ENCODE peak calls at places on chromosomes 3 and 15, in seven cellular contexts. M, T, A, Z, J, S and G are unnamed samples.

GRCh38 chr3:76724706-76725105 is 315.2 kb upstream of the ROBO2 start:
- DNase-seq in M (no peak), T (no peak), A (no peak), Z (no peak), J (no peak), S (no peak), G (peak; percentile 6)

GRCh38 chr3:122427857-122428471 is 12.1 kb upstream of the WDR5B start:
- DNase-seq in M (no peak), T (peak; percentile 13), A (no peak), Z (no peak), J (peak; percentile 32), S (no peak), G (no peak)

GRCh38 chr3:56783644-56784451 is 17.9 kb downstream of the ARHGEF3 start:
- DNase-seq in M (peak; percentile 57), T (peak; percentile 95), A (peak; percentile 83), Z (no peak), J (peak; percentile 91), S (no peak), G (no peak)

GRCh38 chr3:127915115-127915936 is at the start of gene KBTBD12:
- DNase-seq in M (no peak), T (no peak), A (no peak), Z (peak; percentile 82), J (no peak), S (peak; percentile 43), G (peak; percentile 31)

GRCh38 chr3:81726132-81726531 is 35.3 kb downstream of the GBE1 start:
- DNase-seq in M (no peak), T (peak; percentile 26), A (no peak), Z (no peak), J (peak; percentile 46), S (no peak), G (no peak)

GRCh38 chr3:172119266-172119957 is 80.0 kb downstream of the FNDC3B start:
- DNase-seq in M (no peak), T (no peak), A (no peak), Z (no peak), J (no peak), S (no peak), G (no peak)

GRCh38 chr3:197352382-197352781 is 54.0 kb upstream of the DLG1 start:
- DNase-seq in M (peak; percentile 83), T (no peak), A (no peak), Z (no peak), J (peak; percentile 89), S (peak; percentile 57), G (no peak)

GRCh38 chr15:67746450-67746849 is 78.9 kb upstream of the SKOR1 start:
- DNase-seq in M (no peak), T (no peak), A (no peak), Z (no peak), J (no peak), S (no peak), G (no peak)

GRCh38 chr15:83304861-83305661 is 20.6 kb upstream of the BNC1 start:
- DNase-seq in M (no peak), T (peak; percentile 5), A (no peak), Z (no peak), J (peak; percentile 51), S (no peak), G (no peak)

GRCh38 chr3:43883729-43884396 is 193.1 kb downstream of the ABHD5 start:
- DNase-seq in M (no peak), T (no peak), A (no peak), Z (no peak), J (no peak), S (no peak), G (no peak)

GRCh38 chr15:62464705-62465104 is 299.6 kb upstream of the C2CD4B start:
- DNase-seq in M (no peak), T (no peak), A (no peak), Z (no peak), J (peak; percentile 73), S (no peak), G (no peak)

GRCh38 chr3:124202754-124203153 is 210.8 kb upstream of the ROPN1 start:
- DNase-seq in M (peak; percentile 57), T (no peak), A (no peak), Z (no peak), J (peak; percentile 53), S (peak; percentile 20), G (no peak)

GRCh38 chr3:191809326-191809949 is 348.5 kb downstream of the PYDC2 start:
- DNase-seq in M (no peak), T (no peak), A (no peak), Z (no peak), J (no peak), S (no peak), G (no peak)

GRCh38 chr3:185528481-185529009 is 23.8 kb downstream of the LIPH start:
- DNase-seq in M (no peak), T (no peak), A (no peak), Z (no peak), J (no peak), S (no peak), G (no peak)

GRCh38 chr15:29885183-29885582 is 62.9 kb upstream of the TJP1 start:
- DNase-seq in M (no peak), T (no peak), A (no peak), Z (no peak), J (no peak), S (no peak), G (no peak)

GRCh38 chr15:75650908-75651809 is 3.4 kb downstream of the SNX33 start:
- DNase-seq in M (peak; percentile 91), T (no peak), A (no peak), Z (no peak), J (peak; percentile 24), S (no peak), G (no peak)

GRCh38 chr15:92012368-92012629 is 158.8 kb downstream of the SLCO3A1 start:
- DNase-seq in M (peak; percentile 43), T (no peak), A (no peak), Z (no peak), J (peak; percentile 41), S (no peak), G (no peak)

GRCh38 chr3:40925228-40925627 is 274.1 kb upstream of the CTNNB1 start:
- DNase-seq in M (no peak), T (no peak), A (no peak), Z (no peak), J (no peak), S (no peak), G (no peak)

GRCh38 chr3:71454513-71455423 is 128.8 kb downstream of the FOXP1 start:
- DNase-seq in M (no peak), T (no peak), A (no peak), Z (no peak), J (no peak), S (no peak), G (no peak)

GRCh38 chr15:39511000-39511914 is 69.6 kb upstream of the THBS1 start:
- DNase-seq in M (peak; percentile 64), T (no peak), A (no peak), Z (no peak), J (peak; percentile 91), S (peak; percentile 54), G (peak; percentile 10)

GRCh38 chr3:52238761-52239701 is at the start of gene TWF2:
- DNase-seq in M (peak; percentile 69), T (peak; percentile 89), A (peak; percentile 97), Z (peak; percentile 91), J (peak; percentile 74), S (peak; percentile 91), G (peak; percentile 90)

GRCh38 chr3:143331336-143331735 is 211.8 kb downstream of the CHST2 start:
- DNase-seq in M (no peak), T (no peak), A (no peak), Z (no peak), J (peak; percentile 42), S (no peak), G (no peak)

GRCh38 chr15:39598186-39598850 is 17.4 kb downstream of the THBS1 start:
- DNase-seq in M (no peak), T (no peak), A (no peak), Z (no peak), J (no peak), S (no peak), G (no peak)

GRCh38 chr3:84440306-84440705 is 518.5 kb upstream of the CADM2 start:
- DNase-seq in M (no peak), T (no peak), A (no peak), Z (no peak), J (no peak), S (no peak), G (peak; percentile 30)

DNA sequence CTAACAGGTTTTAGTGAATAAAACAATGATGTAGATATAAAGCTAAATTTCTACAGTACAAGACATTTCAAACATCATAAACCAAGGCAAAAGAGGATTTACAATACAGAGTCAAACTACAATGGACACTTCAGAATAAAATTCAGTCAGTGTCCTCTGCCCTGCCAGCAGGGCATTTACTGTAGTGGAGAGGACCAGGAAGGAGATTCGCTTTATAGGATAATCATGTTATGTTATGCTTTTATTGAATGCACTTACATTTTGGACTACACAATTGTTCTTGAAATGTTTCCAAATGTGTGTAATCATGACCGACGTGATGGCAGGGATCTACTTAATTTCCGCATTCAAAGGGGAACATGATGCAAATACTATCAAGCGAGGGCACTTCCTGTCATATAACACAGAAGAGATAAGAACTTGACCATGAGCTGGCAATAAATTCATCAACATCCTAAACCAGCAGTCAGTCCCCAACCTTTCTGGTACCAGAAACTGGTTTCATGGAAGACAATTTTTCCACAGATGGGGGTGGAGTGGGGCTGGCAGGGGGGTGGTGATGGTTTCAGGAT is 925.6 kb downstream of the FHIT start:
- DNase-seq in M (no peak), T (no peak), A (no peak), Z (no peak), J (no peak), S (no peak), G (no peak)
- TF ChIP-seq CTCF in M (no peak), T (no peak), A (no peak), Z (no peak), J (no peak), S (no peak), G (no peak)

GRCh38 chr3:49007068-49007770 is at the start of gene WDR6:
- DNase-seq in M (peak; percentile 99), T (peak; percentile 99), A (peak; percentile 98), Z (peak; percentile 99), J (peak; percentile 97), S (peak; percentile 99), G (peak; percentile 94)
- TF ChIP-seq CTCF in M (peak; percentile 55), T (peak; percentile 25), A (peak; percentile 50), Z (peak; percentile 40), J (peak; percentile 32), S (peak; percentile 43), G (peak; percentile 15)

GRCh38 chr15:47983533-47983932 is 137.3 kb upstream of the SLC24A5 start:
- DNase-seq in M (no peak), T (no peak), A (no peak), Z (no peak), J (no peak), S (no peak), G (no peak)
- TF ChIP-seq CTCF in M (no peak), T (no peak), A (no peak), Z (no peak), J (no peak), S (no peak), G (no peak)

GRCh38 chr3:16401273-16401672 is 112.2 kb downstream of the RFTN1 start:
- DNase-seq in M (no peak), T (no peak), A (no peak), Z (no peak), J (no peak), S (no peak), G (no peak)

GRCh38 chr3:16402451-16402850 is 111.0 kb downstream of the RFTN1 start:
- DNase-seq in M (no peak), T (no peak), A (no peak), Z (no peak), J (peak; percentile 61), S (no peak), G (no peak)

GRCh38 chr3:16400143-16400935 is 113.2 kb downstream of the RFTN1 start:
- DNase-seq in M (no peak), T (no peak), A (no peak), Z (no peak), J (no peak), S (peak; percentile 18), G (no peak)

GRCh38 chr3:16398542-16399126 is 114.9 kb downstream of the RFTN1 start:
- DNase-seq in M (no peak), T (no peak), A (no peak), Z (no peak), J (no peak), S (no peak), G (no peak)

GRCh38 chr3:16399473-16399872 is 114.0 kb downstream of the RFTN1 start:
- DNase-seq in M (peak; percentile 41), T (peak; percentile 57), A (no peak), Z (no peak), J (peak; percentile 82), S (peak; percentile 50), G (peak; percentile 52)
- TF ChIP-seq CTCF in M (no peak), T (peak; percentile 4), A (peak; percentile 16), Z (peak; percentile 13), J (peak; percentile 52), S (peak; percentile 49), G (no peak)